ENCODE peak calls at places on chromosomes 2 and 18, in ten cellular contexts. U, A, H, D, X, J, I, Z, N and R are unnamed samples.

GRCh38 chr2:120421830-120422175 is 75.9 kb downstream of the INHBB start:
- DNase-seq in U (no peak), A (no peak), H (no peak), D (no peak), X (peak; percentile 25), J (no peak), I (no peak), Z (no peak), N (no peak), R (peak; percentile 87)

GRCh38 chr2:112712903-112713584 is 7.8 kb upstream of the NT5DC4 start:
- DNase-seq in U (no peak), A (peak; percentile 84), H (no peak), D (peak; percentile 63), X (no peak), J (peak; percentile 93), I (no peak), Z (peak; percentile 75), N (peak; percentile 42), R (peak; percentile 77)

GRCh38 chr2:122520212-122520611 is 764.8 kb downstream of the TSN start:
- DNase-seq in U (no peak), A (no peak), H (no peak), D (no peak), X (no peak), J (no peak), I (no peak), Z (no peak), N (no peak), R (no peak)

GRCh38 chr18:58639237-58639636 is 10.3 kb upstream of the ALPK2 start:
- DNase-seq in U (no peak), A (no peak), H (no peak), D (no peak), X (no peak), J (no peak), I (no peak), Z (no peak), N (no peak), R (no peak)

GRCh38 chr2:6657872-6658271 is 207.8 kb downstream of the CMPK2 start:
- DNase-seq in U (no peak), A (no peak), H (no peak), D (no peak), X (no peak), J (peak; percentile 1), I (no peak), Z (no peak), N (no peak), R (no peak)

GRCh38 chr2:59875836-59876235 is 677.6 kb downstream of the BCL11A start:
- DNase-seq in U (no peak), A (no peak), H (no peak), D (no peak), X (no peak), J (no peak), I (no peak), Z (no peak), N (no peak), R (no peak)

GRCh38 chr18:63298393-63299015 is 21.1 kb downstream of the BCL2 start:
- DNase-seq in U (no peak), A (no peak), H (no peak), D (no peak), X (no peak), J (no peak), I (no peak), Z (no peak), N (no peak), R (no peak)

GRCh38 chr2:66982766-66983165 is 414.4 kb upstream of the ETAA1 start:
- DNase-seq in U (no peak), A (peak; percentile 44), H (no peak), D (no peak), X (no peak), J (peak; percentile 34), I (no peak), Z (no peak), N (peak; percentile 10), R (no peak)

GRCh38 chr18:77131652-77132368 is 773 bp downstream of the MBP start:
- DNase-seq in U (no peak), A (no peak), H (no peak), D (no peak), X (peak; percentile 65), J (peak; percentile 37), I (peak; percentile 73), Z (peak; percentile 78), N (peak; percentile 69), R (no peak)

GRCh38 chr2:45771251-45771650 is 119.8 kb downstream of the PRKCE start:
- DNase-seq in U (no peak), A (peak; percentile 51), H (no peak), D (no peak), X (no peak), J (peak; percentile 58), I (peak; percentile 20), Z (no peak), N (no peak), R (no peak)

GRCh38 chr2:121240436-121240835 is 44.6 kb downstream of the TFCP2L1 start:
- DNase-seq in U (no peak), A (no peak), H (no peak), D (no peak), X (no peak), J (no peak), I (no peak), Z (no peak), N (no peak), R (no peak)

GRCh38 chr18:39344487-39344886 is 1778.9 kb upstream of the CELF4 start:
- DNase-seq in U (no peak), A (no peak), H (no peak), D (no peak), X (no peak), J (no peak), I (no peak), Z (no peak), N (no peak), R (no peak)

GRCh38 chr2:8103085-8103708 is 578.7 kb upstream of the ID2 start:
- DNase-seq in U (no peak), A (peak; percentile 78), H (no peak), D (no peak), X (no peak), J (peak; percentile 75), I (no peak), Z (no peak), N (no peak), R (no peak)